ENCODE peak calls at places on chromosomes 5 and 9, in ten cellular contexts. X, D, V, W, K, B, Z, P, M and L are unnamed samples.

GRCh38 chr5:172102251-172102870 is 85.7 kb downstream of the STK10 start:
- DNase-seq in X (no peak), D (no peak), V (no peak), W (no peak), K (no peak), B (no peak), Z (no peak), P (no peak), M (no peak), L (no peak)

GRCh38 chr5:175922192-175922885 is 45.8 kb downstream of the THOC3 start:
- DNase-seq in X (no peak), D (peak; percentile 94), V (no peak), W (no peak), K (no peak), B (no peak), Z (no peak), P (no peak), M (no peak), L (no peak)

GRCh38 chr5:52743970-52744369 is 43.7 kb upstream of the ITGA1 start:
- DNase-seq in X (peak; percentile 27), D (peak; percentile 76), V (no peak), W (no peak), K (no peak), B (no peak), Z (no peak), P (no peak), M (no peak), L (no peak)

GRCh38 chr5:132684922-132685720 is 11.3 kb downstream of the IL4 start:
- DNase-seq in X (no peak), D (no peak), V (no peak), W (no peak), K (no peak), B (no peak), Z (no peak), P (no peak), M (no peak), L (no peak)

GRCh38 chr9:87309236-87309635 is 188.4 kb upstream of the DAPK1 start:
- DNase-seq in X (no peak), D (peak; percentile 77), V (no peak), W (no peak), K (no peak), B (no peak), Z (no peak), P (no peak), M (no peak), L (no peak)

GRCh38 chr9:85569988-85570387 is 171.8 kb downstream of the AGTPBP1 start:
- DNase-seq in X (no peak), D (peak; percentile 61), V (no peak), W (no peak), K (no peak), B (no peak), Z (no peak), P (no peak), M (no peak), L (no peak)

GRCh38 chr9:110179734-110180133 is 28.2 kb downstream of the C9orf152 start:
- DNase-seq in X (no peak), D (peak; percentile 69), V (no peak), W (no peak), K (no peak), B (no peak), Z (no peak), P (no peak), M (peak; percentile 38), L (no peak)

GRCh38 chr9:36834736-36835135 is 199.3 kb downstream of the PAX5 start:
- DNase-seq in X (no peak), D (no peak), V (no peak), W (no peak), K (no peak), B (no peak), Z (no peak), P (no peak), M (no peak), L (no peak)

GRCh38 chr9:69389437-69389995 is 64.5 kb downstream of the ENTREP1 start:
- DNase-seq in X (no peak), D (no peak), V (no peak), W (no peak), K (no peak), B (no peak), Z (no peak), P (no peak), M (no peak), L (peak; percentile 27)

GRCh38 chr9:104971521-104971920 is 43.6 kb upstream of the ABCA1 start:
- DNase-seq in X (no peak), D (no peak), V (no peak), W (no peak), K (no peak), B (no peak), Z (no peak), P (no peak), M (no peak), L (no peak)

GRCh38 chr5:45189481-45189880 is 380.7 kb downstream of the MRPS30 start:
- DNase-seq in X (no peak), D (no peak), V (no peak), W (no peak), K (no peak), B (no peak), Z (no peak), P (no peak), M (no peak), L (peak; percentile 90)

GRCh38 chr5:82858453-82859043 is 218.6 kb downstream of the TMEM167A start:
- DNase-seq in X (no peak), D (peak; percentile 11), V (no peak), W (no peak), K (no peak), B (no peak), Z (no peak), P (no peak), M (no peak), L (no peak)

GRCh38 chr9:114303977-114304376 is 18.9 kb upstream of the ORM1 start:
- DNase-seq in X (no peak), D (no peak), V (no peak), W (no peak), K (no peak), B (no peak), Z (no peak), P (no peak), M (no peak), L (no peak)

GRCh38 chr5:142153674-142154448 is 45.3 kb downstream of the NDFIP1 start:
- DNase-seq in X (no peak), D (no peak), V (no peak), W (no peak), K (no peak), B (no peak), Z (no peak), P (no peak), M (no peak), L (no peak)

GRCh38 chr9:89596937-89597555 is 7.8 kb upstream of the GADD45G start:
- DNase-seq in X (no peak), D (no peak), V (no peak), W (no peak), K (no peak), B (no peak), Z (no peak), P (no peak), M (no peak), L (no peak)

GRCh38 chr5:141040093-141040762 is 10.9 kb upstream of the PCDHB1 start:
- DNase-seq in X (no peak), D (peak; percentile 27), V (no peak), W (no peak), K (no peak), B (peak; percentile 79), Z (no peak), P (no peak), M (peak; percentile 84), L (peak; percentile 87)